ENCODE peak calls at places on chromosomes 2 and 18, in five cellular contexts. R is MV-4-11, V is HFF-Myc, O is fibroblast of pulmonary artery, H is fibroblast of the aortic adventitia. G is an unnamed sample.

GRCh38 chr18:57776767-57777166 is 26.3 kb downstream of the ATP8B1 start:
- DNase-seq in H (peak), O (peak), R (peak), V (no peak), G (no peak)

GRCh38 chr2:24492283-24493272 is 1.5 kb downstream of the NCOA1 start:
- DNase-seq in R (peak), O (peak), V (no peak), H (peak), G (no peak)

GRCh38 chr2:176579608-176580007 is 310.4 kb downstream of the MTX2 start:
- DNase-seq in V (no peak), H (no peak), O (no peak), R (no peak), G (no peak)

GRCh38 chr18:48326901-48327675 is 82.1 kb downstream of the ZBTB7C start:
- DNase-seq in R (no peak), H (peak), O (peak), V (peak), G (no peak)

GRCh38 chr18:3211236-3211992 is 8.4 kb downstream of the MYOM1 start:
- DNase-seq in H (peak), O (peak), V (no peak), R (no peak), G (no peak)

GRCh38 chr2:55438391-55439100 is 18.9 kb upstream of the CCDC88A start:
- DNase-seq in R (no peak), O (no peak), V (no peak), H (no peak), G (no peak)

GRCh38 chr2:114762986-114763385 is 320.5 kb downstream of the DPP10 start:
- DNase-seq in V (no peak), O (no peak), H (no peak), R (no peak), G (no peak)

GRCh38 chr18:62784966-62785413 is 69.6 kb downstream of the PHLPP1 start:
- DNase-seq in R (no peak), H (peak), O (peak), V (no peak), G (no peak)

GRCh38 chr2:42110287-42110973 is 58.7 kb upstream of the EML4 start:
- DNase-seq in H (peak), V (no peak), R (no peak), O (peak), G (no peak)

GRCh38 chr2:197215988-197216979 is 94.3 kb downstream of the ANKRD44 start:
- DNase-seq in H (no peak), O (peak), R (peak), V (no peak), G (no peak)

GRCh38 chr2:204180671-204181070 is 244.1 kb downstream of the ICOS start:
- DNase-seq in H (no peak), R (no peak), V (no peak), O (no peak), G (no peak)

GRCh38 chr2:176491172-176491904 is 222.1 kb downstream of the MTX2 start:
- DNase-seq in O (peak), H (peak), R (peak), V (peak), G (peak)

GRCh38 chr2:137715731-137716191 is 248.5 kb upstream of the HNMT start:
- DNase-seq in H (no peak), V (no peak), R (no peak), O (no peak), G (no peak)

GRCh38 chr18:3345885-3346284 is 84.0 kb downstream of the MYL12B start:
- DNase-seq in R (peak), H (peak), V (no peak), O (peak), G (no peak)

GRCh38 chr18:46039967-46040746 is 31.9 kb downstream of the PSTPIP2 start:
- DNase-seq in V (no peak), R (no peak), O (no peak), H (no peak), G (no peak)

GRCh38 chr2:212686285-212686895 is 147.8 kb upstream of the ERBB4 start:
- DNase-seq in R (peak), H (peak), V (peak), O (peak), G (no peak)

GRCh38 chr2:196925768-196926561 is 542 bp downstream of the PGAP1 start:
- DNase-seq in O (peak), H (peak), V (no peak), R (no peak), G (no peak)

G was measured in AG09319.